ENCODE peak calls at places on chromosomes 7 and 10, in six cellular contexts. One of them, this sample, is unnamed.

GRCh38 chr7:87574630-87575029 is 26.1 kb downstream of the ABCB1 start:
- DNase-seq in neuronal stem cell: no peak
- DNase-seq in ovary: no peak
- DNase-seq in heart right ventricle: no peak
- DNase-seq in K562: peak; percentile 19
- DNase-seq in left ventricle myocardium inferior: no peak
- DNase-seq in this sample: peak; percentile 34

GRCh38 chr7:12094365-12094921 is 116.7 kb upstream of the TMEM106B start:
- DNase-seq in left ventricle myocardium inferior: no peak
- DNase-seq in neuronal stem cell: no peak
- DNase-seq in ovary: no peak
- DNase-seq in heart right ventricle: no peak
- DNase-seq in K562: no peak
- DNase-seq in this sample: no peak

GRCh38 chr7:109611656-109612055 is 1042.0 kb downstream of the DNAJB9 start:
- DNase-seq in neuronal stem cell: no peak
- DNase-seq in K562: no peak
- DNase-seq in ovary: no peak
- DNase-seq in left ventricle myocardium inferior: no peak
- DNase-seq in heart right ventricle: no peak
- DNase-seq in this sample: no peak

GRCh38 chr10:55397777-55398176 is 596.7 kb upstream of the PCDH15 start:
- DNase-seq in neuronal stem cell: no peak
- DNase-seq in K562: no peak
- DNase-seq in ovary: no peak
- DNase-seq in left ventricle myocardium inferior: no peak
- DNase-seq in heart right ventricle: no peak
- DNase-seq in this sample: no peak

GRCh38 chr7:110790992-110791391 is 299.9 kb upstream of the LRRN3 start:
- DNase-seq in left ventricle myocardium inferior: no peak
- DNase-seq in heart right ventricle: no peak
- DNase-seq in neuronal stem cell: no peak
- DNase-seq in K562: no peak
- DNase-seq in ovary: no peak
- DNase-seq in this sample: no peak

GRCh38 chr7:151448261-151449252 is 8.6 kb upstream of the CRYGN start:
- DNase-seq in neuronal stem cell: peak; percentile 68
- DNase-seq in K562: peak; percentile 81
- DNase-seq in left ventricle myocardium inferior: peak; percentile 65
- DNase-seq in heart right ventricle: peak; percentile 69
- DNase-seq in ovary: peak; percentile 77
- DNase-seq in this sample: peak; percentile 56

GRCh38 chr10:28533571-28534304 is 820 bp downstream of the WAC start:
- DNase-seq in neuronal stem cell: peak; percentile 26
- DNase-seq in ovary: peak; percentile 78
- DNase-seq in left ventricle myocardium inferior: peak; percentile 77
- DNase-seq in K562: peak; percentile 72
- DNase-seq in heart right ventricle: peak; percentile 71
- DNase-seq in this sample: peak; percentile 44

GRCh38 chr7:116628971-116629586 is 42.9 kb upstream of the MET start:
- DNase-seq in ovary: no peak
- DNase-seq in K562: no peak
- DNase-seq in neuronal stem cell: no peak
- DNase-seq in left ventricle myocardium inferior: no peak
- DNase-seq in heart right ventricle: no peak
- DNase-seq in this sample: no peak

GRCh38 chr7:148503900-148504487 is 86.6 kb upstream of the C7orf33 start:
- DNase-seq in neuronal stem cell: no peak
- DNase-seq in K562: peak; percentile 53
- DNase-seq in heart right ventricle: no peak
- DNase-seq in ovary: no peak
- DNase-seq in left ventricle myocardium inferior: no peak
- DNase-seq in this sample: no peak

GRCh38 chr10:99551158-99551557 is 18.4 kb downstream of the NKX2-3 start:
- DNase-seq in ovary: no peak
- DNase-seq in neuronal stem cell: no peak
- DNase-seq in heart right ventricle: no peak
- DNase-seq in K562: no peak
- DNase-seq in left ventricle myocardium inferior: no peak
- DNase-seq in this sample: no peak

GRCh38 chr7:45686441-45687184 is 112.4 kb downstream of the ADCY1 start:
- DNase-seq in ovary: no peak
- DNase-seq in heart right ventricle: no peak
- DNase-seq in left ventricle myocardium inferior: no peak
- DNase-seq in K562: no peak
- DNase-seq in neuronal stem cell: no peak
- DNase-seq in this sample: no peak

GRCh38 chr7:57202274-57202673 is 70.0 kb upstream of the ZNF479 start:
- DNase-seq in heart right ventricle: no peak
- DNase-seq in neuronal stem cell: no peak
- DNase-seq in K562: no peak
- DNase-seq in ovary: no peak
- DNase-seq in left ventricle myocardium inferior: no peak
- DNase-seq in this sample: peak; percentile 27

GRCh38 chr10:82411416-82411815 is 536.4 kb downstream of the NRG3 start:
- DNase-seq in neuronal stem cell: no peak
- DNase-seq in ovary: no peak
- DNase-seq in K562: no peak
- DNase-seq in left ventricle myocardium inferior: no peak
- DNase-seq in heart right ventricle: no peak
- DNase-seq in this sample: no peak

GRCh38 chr7:29364661-29365060 is 170.1 kb downstream of the CHN2 start:
- DNase-seq in left ventricle myocardium inferior: no peak
- DNase-seq in ovary: no peak
- DNase-seq in neuronal stem cell: no peak
- DNase-seq in K562: no peak
- DNase-seq in heart right ventricle: no peak
- DNase-seq in this sample: no peak

GRCh38 chr10:45000138-45000763 is 472 bp upstream of the ZNF22 start:
- DNase-seq in neuronal stem cell: no peak
- DNase-seq in heart right ventricle: peak; percentile 84
- DNase-seq in K562: no peak
- DNase-seq in ovary: peak; percentile 51
- DNase-seq in left ventricle myocardium inferior: peak; percentile 89
- DNase-seq in this sample: peak; percentile 75

DNA sequence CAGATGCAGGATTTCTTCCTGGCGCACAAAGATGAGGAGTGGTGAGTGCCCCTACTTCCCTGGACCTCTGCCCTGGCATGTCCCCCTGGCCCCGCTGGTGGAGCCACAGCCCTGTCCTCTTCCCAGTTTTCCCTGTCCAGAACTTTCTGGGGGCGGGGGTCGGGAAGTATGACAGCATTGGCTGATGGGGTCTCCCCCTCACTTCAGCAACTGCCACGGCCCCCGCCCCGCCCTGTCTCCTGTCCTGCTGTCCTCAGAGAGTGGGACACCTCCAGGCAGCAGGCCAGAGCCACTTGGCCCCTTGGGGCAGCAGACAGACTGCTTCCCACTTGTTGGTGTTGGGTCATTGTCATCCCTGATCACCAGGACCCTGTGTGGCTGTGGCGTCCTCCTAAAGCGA is 7.3 kb downstream of the SRRT start:
- DNase-seq in left ventricle myocardium inferior: no peak
- DNase-seq in heart right ventricle: no peak
- DNase-seq in neuronal stem cell: no peak
- DNase-seq in ovary: no peak
- DNase-seq in K562: no peak
- DNase-seq in this sample: no peak
- H3K27ac ChIP-seq in left ventricle myocardium inferior: no peak overlapping the region
- H3K27ac ChIP-seq in heart right ventricle: no peak overlapping the region
- H3K27ac ChIP-seq in neuronal stem cell: no peak overlapping the region
- H3K27ac ChIP-seq in ovary: no peak overlapping the region
- H3K27ac ChIP-seq in K562: no peak overlapping the region
- H3K27ac ChIP-seq in this sample: no peak overlapping the region

GRCh38 chr10:132546567-132547420 is 9.2 kb downstream of the INPP5A start:
- DNase-seq in neuronal stem cell: no peak
- DNase-seq in K562: no peak
- DNase-seq in ovary: no peak
- DNase-seq in heart right ventricle: no peak
- DNase-seq in left ventricle myocardium inferior: peak; percentile 18
- DNase-seq in this sample: no peak

GRCh38 chr10:132543916-132544743 is 6.5 kb downstream of the INPP5A start:
- DNase-seq in ovary: no peak
- DNase-seq in left ventricle myocardium inferior: peak; percentile 11
- DNase-seq in neuronal stem cell: no peak
- DNase-seq in K562: no peak
- DNase-seq in heart right ventricle: no peak
- DNase-seq in this sample: no peak

GRCh38 chr10:132542819-132543218 is 5.2 kb downstream of the INPP5A start:
- DNase-seq in neuronal stem cell: no peak
- DNase-seq in left ventricle myocardium inferior: no peak
- DNase-seq in heart right ventricle: no peak
- DNase-seq in ovary: no peak
- DNase-seq in K562: no peak
- DNase-seq in this sample: no peak

GRCh38 chr10:132545659-132546367 is 8.2 kb downstream of the INPP5A start:
- DNase-seq in neuronal stem cell: no peak
- DNase-seq in K562: no peak
- DNase-seq in left ventricle myocardium inferior: peak; percentile 12
- DNase-seq in heart right ventricle: no peak
- DNase-seq in ovary: no peak
- DNase-seq in this sample: no peak

DNA sequence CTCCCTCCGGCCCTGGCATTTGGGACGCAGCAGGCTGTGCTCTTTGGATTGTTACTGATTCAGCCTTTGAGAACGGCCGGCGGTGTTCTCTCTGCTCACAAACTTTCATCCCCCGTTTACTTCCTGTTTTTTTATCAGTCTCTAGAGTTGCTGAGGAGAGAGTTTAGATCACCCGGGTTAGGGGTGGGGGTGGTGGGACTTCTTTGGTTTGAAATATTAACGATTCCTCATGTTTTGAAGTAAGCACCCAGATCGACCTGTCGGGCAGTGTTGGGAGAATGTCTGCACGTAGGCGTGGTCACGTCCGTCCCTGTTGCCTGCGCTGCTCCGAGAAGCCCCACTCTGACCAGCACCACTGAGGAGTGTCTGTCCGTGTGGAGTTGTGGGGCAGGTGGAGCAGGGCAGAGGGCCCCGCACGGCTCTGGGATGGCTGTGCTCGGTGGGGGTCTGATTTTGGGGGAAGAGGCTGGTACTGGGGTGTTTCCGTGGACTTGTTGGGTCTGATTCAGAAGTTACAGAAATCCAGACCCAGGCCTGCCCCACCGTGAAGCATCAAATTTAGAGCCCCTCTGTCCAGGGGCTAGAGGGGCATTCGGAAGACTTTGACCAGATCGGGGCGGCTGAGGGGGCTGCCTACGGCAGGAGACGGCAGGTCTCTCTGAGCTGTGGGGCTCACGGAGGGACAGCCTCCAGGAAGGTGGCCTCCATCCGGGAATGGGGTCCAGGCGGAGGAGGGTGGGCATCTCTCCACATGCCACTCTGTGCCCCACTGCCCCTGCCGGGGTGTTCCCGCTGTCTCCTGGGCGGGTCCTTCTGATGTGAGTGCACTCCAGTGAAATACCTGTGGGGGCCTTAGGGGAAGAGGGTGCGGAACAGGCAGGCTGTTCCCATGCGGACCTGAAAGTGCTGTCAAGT is 7.4 kb downstream of the INPP5A start:
- DNase-seq in K562: peak; percentile 40
- DNase-seq in ovary: no peak
- DNase-seq in neuronal stem cell: no peak
- DNase-seq in left ventricle myocardium inferior: peak; percentile 13
- DNase-seq in heart right ventricle: no peak
- DNase-seq in this sample: no peak
- H3K4me1 ChIP-seq in K562: peaks cover 58% of the 10 kb centered on the region
- H3K4me1 ChIP-seq in ovary: peaks cover 22% of the 10 kb centered on the region
- H3K4me1 ChIP-seq in neuronal stem cell: peaks cover 11% of the 10 kb centered on the region
- H3K4me1 ChIP-seq in left ventricle myocardium inferior: peaks cover 93% of the 10 kb centered on the region
- H3K4me1 ChIP-seq in heart right ventricle: peaks cover 86% of the 10 kb centered on the region
- H3K4me1 ChIP-seq in this sample: peaks cover 11% of the 10 kb centered on the region

GRCh38 chr10:87819274-87819585 is 1.2 kb upstream of the ATAD1 start:
- DNase-seq in K562: no peak
- DNase-seq in heart right ventricle: no peak
- DNase-seq in ovary: no peak
- DNase-seq in left ventricle myocardium inferior: no peak
- DNase-seq in neuronal stem cell: no peak
- DNase-seq in this sample: no peak
- H3K4me3 ChIP-seq in K562: no peak overlapping the region
- H3K4me3 ChIP-seq in heart right ventricle: no peak overlapping the region
- H3K4me3 ChIP-seq in ovary: no peak overlapping the region
- H3K4me3 ChIP-seq in left ventricle myocardium inferior: no peak overlapping the region
- H3K4me3 ChIP-seq in neuronal stem cell: no peak overlapping the region
- H3K4me3 ChIP-seq in this sample: no peak overlapping the region

GRCh38 chr7:115009139-115009538 is 87.2 kb downstream of the MDFIC start:
- DNase-seq in left ventricle myocardium inferior: no peak
- DNase-seq in K562: no peak
- DNase-seq in heart right ventricle: no peak
- DNase-seq in neuronal stem cell: no peak
- DNase-seq in ovary: no peak
- DNase-seq in this sample: no peak
- H3K27ac ChIP-seq in left ventricle myocardium inferior: peak overlapping the region; percentile 69
- H3K27ac ChIP-seq in K562: no peak overlapping the region
- H3K27ac ChIP-seq in heart right ventricle: peak overlapping the region; percentile 59
- H3K27ac ChIP-seq in neuronal stem cell: no peak overlapping the region
- H3K27ac ChIP-seq in ovary: peak overlapping the region; percentile 14
- H3K27ac ChIP-seq in this sample: no peak overlapping the region

GRCh38 chr7:1915326-1915725 is 245.2 kb downstream of the ELFN1 start:
- DNase-seq in left ventricle myocardium inferior: no peak
- DNase-seq in K562: no peak
- DNase-seq in ovary: no peak
- DNase-seq in neuronal stem cell: no peak
- DNase-seq in heart right ventricle: peak; percentile 5
- DNase-seq in this sample: no peak
- H3K4me1 ChIP-seq in left ventricle myocardium inferior: peaks cover 51% of the 10 kb centered on the region
- H3K4me1 ChIP-seq in K562: peaks cover 75% of the 10 kb centered on the region
- H3K4me1 ChIP-seq in ovary: peaks cover 9% of the 10 kb centered on the region
- H3K4me1 ChIP-seq in neuronal stem cell: no peaks in the 10 kb centered on the region
- H3K4me1 ChIP-seq in heart right ventricle: peaks cover 48% of the 10 kb centered on the region
- H3K4me1 ChIP-seq in this sample: peaks cover 11% of the 10 kb centered on the region

GRCh38 chr7:8435597-8436243 is 2.3 kb downstream of the NXPH1 start:
- DNase-seq in K562: no peak
- DNase-seq in neuronal stem cell: no peak
- DNase-seq in heart right ventricle: no peak
- DNase-seq in left ventricle myocardium inferior: no peak
- DNase-seq in ovary: no peak
- DNase-seq in this sample: no peak

GRCh38 chr7:8433477-8434289 is at the start of gene NXPH1:
- DNase-seq in heart right ventricle: no peak
- DNase-seq in K562: peak; percentile 59
- DNase-seq in neuronal stem cell: peak; percentile 69
- DNase-seq in ovary: no peak
- DNase-seq in left ventricle myocardium inferior: no peak
- DNase-seq in this sample: no peak

GRCh38 chr7:8436965-8437364 is 3.6 kb downstream of the NXPH1 start:
- DNase-seq in neuronal stem cell: peak; percentile 66
- DNase-seq in ovary: no peak
- DNase-seq in heart right ventricle: no peak
- DNase-seq in left ventricle myocardium inferior: no peak
- DNase-seq in K562: peak; percentile 75
- DNase-seq in this sample: no peak

GRCh38 chr7:8434290-8435002 is 1.0 kb downstream of the NXPH1 start:
- DNase-seq in ovary: no peak
- DNase-seq in heart right ventricle: no peak
- DNase-seq in left ventricle myocardium inferior: no peak
- DNase-seq in neuronal stem cell: no peak
- DNase-seq in K562: no peak
- DNase-seq in this sample: no peak

GRCh38 chr7:8435120-8435519 is 1.7 kb downstream of the NXPH1 start:
- DNase-seq in left ventricle myocardium inferior: no peak
- DNase-seq in ovary: no peak
- DNase-seq in K562: no peak
- DNase-seq in neuronal stem cell: no peak
- DNase-seq in heart right ventricle: no peak
- DNase-seq in this sample: no peak
- H3K4me3 ChIP-seq in left ventricle myocardium inferior: no peak overlapping the region
- H3K4me3 ChIP-seq in ovary: no peak overlapping the region
- H3K4me3 ChIP-seq in K562: no peak overlapping the region
- H3K4me3 ChIP-seq in neuronal stem cell: no peak overlapping the region
- H3K4me3 ChIP-seq in heart right ventricle: no peak overlapping the region
- H3K4me3 ChIP-seq in this sample: no peak overlapping the region